ENCODE peak calls at places on chromosomes 13 and 19, in five cellular contexts. One of them, this sample, is unnamed.

GRCh38 chr13:29577135-29578051 is 18.1 kb downstream of the SLC7A1 start:
- DNase-seq in stimulated activated CD4-positive, alpha-beta T cell treated with anti-CD3 and anti-CD28 coated beads, Interleukin-2, amount 100 ng/mL, for 48 hours: no peak
- DNase-seq in NCI-H1436: no peak
- DNase-seq in M059J: peak
- DNase-seq in BJ: no peak
- DNase-seq in this sample: no peak

GRCh38 chr19:6276447-6276846 is 3.3 kb downstream of the MLLT1 start:
- DNase-seq in stimulated activated CD4-positive, alpha-beta T cell treated with anti-CD3 and anti-CD28 coated beads, Interleukin-2, amount 100 ng/mL, for 48 hours: no peak
- DNase-seq in NCI-H1436: no peak
- DNase-seq in M059J: peak
- DNase-seq in BJ: peak
- DNase-seq in this sample: no peak

GRCh38 chr13:42279986-42280385 is 8.0 kb downstream of the AKAP11 start:
- DNase-seq in stimulated activated CD4-positive, alpha-beta T cell treated with anti-CD3 and anti-CD28 coated beads, Interleukin-2, amount 100 ng/mL, for 48 hours: no peak
- DNase-seq in NCI-H1436: no peak
- DNase-seq in M059J: no peak
- DNase-seq in BJ: no peak
- DNase-seq in this sample: no peak

GRCh38 chr13:111429064-111429558 is 108.7 kb downstream of the TEX29 start:
- DNase-seq in stimulated activated CD4-positive, alpha-beta T cell treated with anti-CD3 and anti-CD28 coated beads, Interleukin-2, amount 100 ng/mL, for 48 hours: peak
- DNase-seq in NCI-H1436: peak
- DNase-seq in M059J: peak
- DNase-seq in BJ: no peak
- DNase-seq in this sample: peak

GRCh38 chr19:49553451-49554271 is 25.9 kb downstream of the RCN3 start:
- DNase-seq in stimulated activated CD4-positive, alpha-beta T cell treated with anti-CD3 and anti-CD28 coated beads, Interleukin-2, amount 100 ng/mL, for 48 hours: no peak
- DNase-seq in NCI-H1436: no peak
- DNase-seq in M059J: peak
- DNase-seq in BJ: no peak
- DNase-seq in this sample: peak

GRCh38 chr19:54674021-54674617 is 11.3 kb downstream of the LILRB4 start:
- DNase-seq in stimulated activated CD4-positive, alpha-beta T cell treated with anti-CD3 and anti-CD28 coated beads, Interleukin-2, amount 100 ng/mL, for 48 hours: no peak
- DNase-seq in NCI-H1436: peak
- DNase-seq in M059J: peak
- DNase-seq in BJ: no peak
- DNase-seq in this sample: peak

GRCh38 chr19:7120499-7120898 is 51.0 kb downstream of the ZNF557 start:
- DNase-seq in stimulated activated CD4-positive, alpha-beta T cell treated with anti-CD3 and anti-CD28 coated beads, Interleukin-2, amount 100 ng/mL, for 48 hours: no peak
- DNase-seq in NCI-H1436: no peak
- DNase-seq in M059J: no peak
- DNase-seq in BJ: no peak
- DNase-seq in this sample: no peak

GRCh38 chr13:100520936-100521765 is 67.4 kb downstream of the GGACT start:
- DNase-seq in stimulated activated CD4-positive, alpha-beta T cell treated with anti-CD3 and anti-CD28 coated beads, Interleukin-2, amount 100 ng/mL, for 48 hours: no peak
- DNase-seq in NCI-H1436: no peak
- DNase-seq in M059J: no peak
- DNase-seq in BJ: no peak
- DNase-seq in this sample: no peak